ENCODE peak calls at places on chromosomes 6 and 20, in seven cellular contexts. One of them, this sample, is unnamed.

GRCh38 chr20:6924681-6925080 is 157.2 kb downstream of the BMP2 start:
- DNase-seq in left ventricle myocardium superior: no peak
- DNase-seq in esophagus squamous epithelium: no peak
- DNase-seq in NCI-H2029 treated with DMSO at 0.1 percent for 48 hours: no peak
- DNase-seq in NCI-H69: no peak
- DNase-seq in HEK293T: no peak
- DNase-seq in T-cell: no peak
- DNase-seq in this sample: no peak

GRCh38 chr6:52900536-52900935 is 9.0 kb downstream of the GSTA3 start:
- DNase-seq in HEK293T: no peak
- DNase-seq in left ventricle myocardium superior: no peak
- DNase-seq in esophagus squamous epithelium: no peak
- DNase-seq in T-cell: no peak
- DNase-seq in NCI-H2029 treated with DMSO at 0.1 percent for 48 hours: no peak
- DNase-seq in NCI-H69: no peak
- DNase-seq in this sample: no peak

GRCh38 chr6:168092541-168092940 is 13.5 kb upstream of the FRMD1 start:
- DNase-seq in T-cell: no peak
- DNase-seq in left ventricle myocardium superior: no peak
- DNase-seq in NCI-H2029 treated with DMSO at 0.1 percent for 48 hours: no peak
- DNase-seq in NCI-H69: no peak
- DNase-seq in HEK293T: no peak
- DNase-seq in esophagus squamous epithelium: no peak
- DNase-seq in this sample: peak; percentile 20

GRCh38 chr20:40802886-40803285 is 113.8 kb upstream of the MAFB start:
- DNase-seq in left ventricle myocardium superior: no peak
- DNase-seq in NCI-H2029 treated with DMSO at 0.1 percent for 48 hours: no peak
- DNase-seq in HEK293T: no peak
- DNase-seq in T-cell: no peak
- DNase-seq in NCI-H69: no peak
- DNase-seq in esophagus squamous epithelium: no peak
- DNase-seq in this sample: no peak

GRCh38 chr6:38632490-38632889 is 7.2 kb downstream of the BTBD9 start:
- DNase-seq in esophagus squamous epithelium: no peak
- DNase-seq in NCI-H2029 treated with DMSO at 0.1 percent for 48 hours: no peak
- DNase-seq in HEK293T: no peak
- DNase-seq in left ventricle myocardium superior: no peak
- DNase-seq in T-cell: no peak
- DNase-seq in NCI-H69: no peak
- DNase-seq in this sample: no peak

GRCh38 chr6:75504902-75505233 is 11.3 kb upstream of the FILIP1 start:
- DNase-seq in T-cell: no peak
- DNase-seq in esophagus squamous epithelium: no peak
- DNase-seq in NCI-H2029 treated with DMSO at 0.1 percent for 48 hours: no peak
- DNase-seq in NCI-H69: peak; percentile 28
- DNase-seq in left ventricle myocardium superior: no peak
- DNase-seq in HEK293T: no peak
- DNase-seq in this sample: no peak

GRCh38 chr6:28587011-28587745 is 61.5 kb downstream of the GPX5 start:
- DNase-seq in T-cell: peak; percentile 59
- DNase-seq in NCI-H69: peak; percentile 89
- DNase-seq in NCI-H2029 treated with DMSO at 0.1 percent for 48 hours: peak; percentile 38
- DNase-seq in left ventricle myocardium superior: peak; percentile 66
- DNase-seq in HEK293T: peak; percentile 72
- DNase-seq in esophagus squamous epithelium: no peak
- DNase-seq in this sample: peak; percentile 81

GRCh38 chr20:35302421-35303335 is 10.5 kb upstream of the FAM83C start:
- DNase-seq in T-cell: no peak
- DNase-seq in HEK293T: no peak
- DNase-seq in NCI-H2029 treated with DMSO at 0.1 percent for 48 hours: no peak
- DNase-seq in NCI-H69: peak; percentile 93
- DNase-seq in esophagus squamous epithelium: no peak
- DNase-seq in left ventricle myocardium superior: no peak
- DNase-seq in this sample: no peak

GRCh38 chr6:70668499-70668812 is 773 bp downstream of the SMAP1 start:
- DNase-seq in HEK293T: peak; percentile 72
- DNase-seq in T-cell: peak; percentile 31
- DNase-seq in NCI-H2029 treated with DMSO at 0.1 percent for 48 hours: no peak
- DNase-seq in esophagus squamous epithelium: no peak
- DNase-seq in left ventricle myocardium superior: no peak
- DNase-seq in NCI-H69: peak; percentile 76
- DNase-seq in this sample: no peak

GRCh38 chr6:74991573-74992332 is 214.1 kb downstream of the COL12A1 start:
- DNase-seq in HEK293T: no peak
- DNase-seq in T-cell: no peak
- DNase-seq in esophagus squamous epithelium: no peak
- DNase-seq in NCI-H2029 treated with DMSO at 0.1 percent for 48 hours: no peak
- DNase-seq in left ventricle myocardium superior: no peak
- DNase-seq in NCI-H69: no peak
- DNase-seq in this sample: no peak

GRCh38 chr20:51220293-51220706 is 197.4 kb upstream of the KCNG1 start:
- DNase-seq in T-cell: peak; percentile 27
- DNase-seq in left ventricle myocardium superior: peak; percentile 46
- DNase-seq in NCI-H2029 treated with DMSO at 0.1 percent for 48 hours: no peak
- DNase-seq in esophagus squamous epithelium: no peak
- DNase-seq in HEK293T: peak; percentile 81
- DNase-seq in NCI-H69: no peak
- DNase-seq in this sample: peak; percentile 61

GRCh38 chr6:9484091-9484490 is 930.8 kb downstream of the TFAP2A start:
- DNase-seq in esophagus squamous epithelium: no peak
- DNase-seq in NCI-H2029 treated with DMSO at 0.1 percent for 48 hours: no peak
- DNase-seq in HEK293T: no peak
- DNase-seq in T-cell: no peak
- DNase-seq in NCI-H69: no peak
- DNase-seq in left ventricle myocardium superior: no peak
- DNase-seq in this sample: no peak

GRCh38 chr20:2751868-2752630 is 48.4 kb downstream of the CPXM1 start:
- DNase-seq in HEK293T: no peak
- DNase-seq in NCI-H69: peak; percentile 76
- DNase-seq in esophagus squamous epithelium: no peak
- DNase-seq in left ventricle myocardium superior: peak; percentile 58
- DNase-seq in NCI-H2029 treated with DMSO at 0.1 percent for 48 hours: no peak
- DNase-seq in T-cell: peak; percentile 43
- DNase-seq in this sample: peak; percentile 55

GRCh38 chr6:149642829-149643580 is 5.5 kb downstream of the KATNA1 start:
- DNase-seq in HEK293T: no peak
- DNase-seq in NCI-H2029 treated with DMSO at 0.1 percent for 48 hours: no peak
- DNase-seq in left ventricle myocardium superior: no peak
- DNase-seq in NCI-H69: no peak
- DNase-seq in esophagus squamous epithelium: no peak
- DNase-seq in T-cell: no peak
- DNase-seq in this sample: no peak

GRCh38 chr6:129882510-129883023 is 21.5 kb upstream of the TMEM244 start:
- DNase-seq in T-cell: no peak
- DNase-seq in NCI-H2029 treated with DMSO at 0.1 percent for 48 hours: no peak
- DNase-seq in HEK293T: no peak
- DNase-seq in esophagus squamous epithelium: no peak
- DNase-seq in NCI-H69: no peak
- DNase-seq in left ventricle myocardium superior: no peak
- DNase-seq in this sample: no peak

GRCh38 chr6:43809417-43810305 is 39.6 kb downstream of the VEGFA start:
- DNase-seq in NCI-H69: peak; percentile 91
- DNase-seq in esophagus squamous epithelium: no peak
- DNase-seq in HEK293T: no peak
- DNase-seq in T-cell: no peak
- DNase-seq in left ventricle myocardium superior: no peak
- DNase-seq in NCI-H2029 treated with DMSO at 0.1 percent for 48 hours: peak; percentile 47
- DNase-seq in this sample: no peak

GRCh38 chr6:1516742-1517520 is 92.8 kb upstream of the FOXC1 start:
- DNase-seq in esophagus squamous epithelium: no peak
- DNase-seq in NCI-H69: peak; percentile 3
- DNase-seq in left ventricle myocardium superior: no peak
- DNase-seq in NCI-H2029 treated with DMSO at 0.1 percent for 48 hours: no peak
- DNase-seq in HEK293T: no peak
- DNase-seq in T-cell: no peak
- DNase-seq in this sample: no peak

GRCh38 chr6:90730191-90730673 is 143.4 kb upstream of the MAP3K7 start:
- DNase-seq in HEK293T: no peak
- DNase-seq in NCI-H69: no peak
- DNase-seq in esophagus squamous epithelium: no peak
- DNase-seq in left ventricle myocardium superior: no peak
- DNase-seq in NCI-H2029 treated with DMSO at 0.1 percent for 48 hours: no peak
- DNase-seq in T-cell: no peak
- DNase-seq in this sample: no peak

GRCh38 chr6:31065556-31065955 is 46.8 kb downstream of the C6orf15 start:
- DNase-seq in HEK293T: no peak
- DNase-seq in NCI-H69: no peak
- DNase-seq in left ventricle myocardium superior: no peak
- DNase-seq in esophagus squamous epithelium: no peak
- DNase-seq in NCI-H2029 treated with DMSO at 0.1 percent for 48 hours: no peak
- DNase-seq in T-cell: no peak
- DNase-seq in this sample: no peak

GRCh38 chr6:128280960-128281359 is 239.4 kb downstream of the PTPRK start:
- DNase-seq in T-cell: no peak
- DNase-seq in NCI-H69: peak; percentile 34
- DNase-seq in NCI-H2029 treated with DMSO at 0.1 percent for 48 hours: no peak
- DNase-seq in left ventricle myocardium superior: no peak
- DNase-seq in esophagus squamous epithelium: no peak
- DNase-seq in HEK293T: no peak
- DNase-seq in this sample: no peak

GRCh38 chr6:44327096-44327495 is 13.9 kb upstream of the AARS2 start:
- DNase-seq in esophagus squamous epithelium: no peak
- DNase-seq in NCI-H69: no peak
- DNase-seq in HEK293T: no peak
- DNase-seq in left ventricle myocardium superior: no peak
- DNase-seq in NCI-H2029 treated with DMSO at 0.1 percent for 48 hours: no peak
- DNase-seq in T-cell: no peak
- DNase-seq in this sample: no peak

GRCh38 chr20:44039147-44039546 is 124.5 kb downstream of the TOX2 start:
- DNase-seq in HEK293T: no peak
- DNase-seq in NCI-H69: no peak
- DNase-seq in NCI-H2029 treated with DMSO at 0.1 percent for 48 hours: no peak
- DNase-seq in esophagus squamous epithelium: no peak
- DNase-seq in T-cell: no peak
- DNase-seq in left ventricle myocardium superior: no peak
- DNase-seq in this sample: no peak

GRCh38 chr20:20743511-20744169 is 31.2 kb upstream of the RALGAPA2 start:
- DNase-seq in NCI-H2029 treated with DMSO at 0.1 percent for 48 hours: peak; percentile 97
- DNase-seq in left ventricle myocardium superior: peak; percentile 84
- DNase-seq in HEK293T: no peak
- DNase-seq in esophagus squamous epithelium: no peak
- DNase-seq in T-cell: no peak
- DNase-seq in NCI-H69: peak; percentile 38
- DNase-seq in this sample: peak; percentile 69

GRCh38 chr20:21514553-21515251 is 838 bp upstream of the NKX2-2 start:
- DNase-seq in NCI-H2029 treated with DMSO at 0.1 percent for 48 hours: peak; percentile 91
- DNase-seq in HEK293T: peak; percentile 42
- DNase-seq in T-cell: no peak
- DNase-seq in esophagus squamous epithelium: no peak
- DNase-seq in left ventricle myocardium superior: no peak
- DNase-seq in NCI-H69: peak; percentile 46
- DNase-seq in this sample: peak; percentile 33

GRCh38 chr6:41577865-41578713 is 31.9 kb downstream of the FOXP4 start:
- DNase-seq in left ventricle myocardium superior: no peak
- DNase-seq in T-cell: no peak
- DNase-seq in NCI-H2029 treated with DMSO at 0.1 percent for 48 hours: peak; percentile 84
- DNase-seq in HEK293T: peak; percentile 33
- DNase-seq in NCI-H69: peak; percentile 98
- DNase-seq in esophagus squamous epithelium: no peak
- DNase-seq in this sample: no peak

GRCh38 chr6:39923394-39923793 is 10.9 kb downstream of the MOCS1 start:
- DNase-seq in left ventricle myocardium superior: peak; percentile 85
- DNase-seq in esophagus squamous epithelium: no peak
- DNase-seq in NCI-H2029 treated with DMSO at 0.1 percent for 48 hours: peak; percentile 84
- DNase-seq in NCI-H69: no peak
- DNase-seq in HEK293T: no peak
- DNase-seq in T-cell: no peak
- DNase-seq in this sample: peak; percentile 82

GRCh38 chr20:17570347-17571152 is 675 bp downstream of the DSTN start:
- DNase-seq in NCI-H2029 treated with DMSO at 0.1 percent for 48 hours: peak; percentile 39
- DNase-seq in esophagus squamous epithelium: no peak
- DNase-seq in NCI-H69: peak; percentile 84
- DNase-seq in T-cell: no peak
- DNase-seq in left ventricle myocardium superior: peak; percentile 71
- DNase-seq in HEK293T: peak; percentile 41
- DNase-seq in this sample: peak; percentile 62

GRCh38 chr6:108944058-108944457 is 95.8 kb downstream of the ARMC2 start:
- DNase-seq in esophagus squamous epithelium: no peak
- DNase-seq in left ventricle myocardium superior: no peak
- DNase-seq in NCI-H69: peak; percentile 49
- DNase-seq in HEK293T: no peak
- DNase-seq in T-cell: no peak
- DNase-seq in NCI-H2029 treated with DMSO at 0.1 percent for 48 hours: no peak
- DNase-seq in this sample: no peak

GRCh38 chr6:158571826-158572652 is 12.1 kb downstream of the TMEM181 start:
- DNase-seq in NCI-H69: no peak
- DNase-seq in T-cell: no peak
- DNase-seq in NCI-H2029 treated with DMSO at 0.1 percent for 48 hours: no peak
- DNase-seq in esophagus squamous epithelium: no peak
- DNase-seq in left ventricle myocardium superior: no peak
- DNase-seq in HEK293T: no peak
- DNase-seq in this sample: peak; percentile 80

GRCh38 chr6:23654745-23655144 is 471.3 kb upstream of the NRSN1 start:
- DNase-seq in T-cell: no peak
- DNase-seq in NCI-H69: peak; percentile 38
- DNase-seq in NCI-H2029 treated with DMSO at 0.1 percent for 48 hours: no peak
- DNase-seq in HEK293T: no peak
- DNase-seq in left ventricle myocardium superior: no peak
- DNase-seq in esophagus squamous epithelium: no peak
- DNase-seq in this sample: no peak

GRCh38 chr20:2847802-2848201 is 7.3 kb downstream of the VPS16 start:
- DNase-seq in left ventricle myocardium superior: no peak
- DNase-seq in T-cell: no peak
- DNase-seq in NCI-H2029 treated with DMSO at 0.1 percent for 48 hours: no peak
- DNase-seq in HEK293T: no peak
- DNase-seq in NCI-H69: no peak
- DNase-seq in esophagus squamous epithelium: no peak
- DNase-seq in this sample: no peak

GRCh38 chr6:113680351-113680750 is 176.8 kb upstream of the MARCKS start:
- DNase-seq in NCI-H2029 treated with DMSO at 0.1 percent for 48 hours: no peak
- DNase-seq in T-cell: no peak
- DNase-seq in NCI-H69: no peak
- DNase-seq in esophagus squamous epithelium: no peak
- DNase-seq in left ventricle myocardium superior: no peak
- DNase-seq in HEK293T: no peak
- DNase-seq in this sample: no peak

GRCh38 chr6:218153-219018 is 73.9 kb upstream of the DUSP22 start:
- DNase-seq in esophagus squamous epithelium: no peak
- DNase-seq in NCI-H2029 treated with DMSO at 0.1 percent for 48 hours: no peak
- DNase-seq in HEK293T: no peak
- DNase-seq in T-cell: no peak
- DNase-seq in NCI-H69: no peak
- DNase-seq in left ventricle myocardium superior: no peak
- DNase-seq in this sample: no peak

GRCh38 chr20:63129991-63130653 is 85.8 kb downstream of the YTHDF1 start:
- DNase-seq in HEK293T: no peak
- DNase-seq in esophagus squamous epithelium: no peak
- DNase-seq in left ventricle myocardium superior: no peak
- DNase-seq in NCI-H69: peak; percentile 30
- DNase-seq in NCI-H2029 treated with DMSO at 0.1 percent for 48 hours: no peak
- DNase-seq in T-cell: no peak
- DNase-seq in this sample: peak; percentile 36

GRCh38 chr20:655730-656624 is 3.0 kb upstream of the SRXN1 start:
- DNase-seq in left ventricle myocardium superior: no peak
- DNase-seq in HEK293T: no peak
- DNase-seq in esophagus squamous epithelium: no peak
- DNase-seq in NCI-H2029 treated with DMSO at 0.1 percent for 48 hours: no peak
- DNase-seq in T-cell: no peak
- DNase-seq in NCI-H69: no peak
- DNase-seq in this sample: no peak

GRCh38 chr6:115932481-115932880 is 128.2 kb downstream of the FRK start:
- DNase-seq in HEK293T: no peak
- DNase-seq in T-cell: no peak
- DNase-seq in NCI-H2029 treated with DMSO at 0.1 percent for 48 hours: no peak
- DNase-seq in left ventricle myocardium superior: no peak
- DNase-seq in esophagus squamous epithelium: no peak
- DNase-seq in NCI-H69: peak; percentile 93
- DNase-seq in this sample: no peak

GRCh38 chr6:47034919-47035318 is 7.2 kb downstream of the ADGRF1 start:
- DNase-seq in left ventricle myocardium superior: no peak
- DNase-seq in T-cell: no peak
- DNase-seq in NCI-H2029 treated with DMSO at 0.1 percent for 48 hours: peak; percentile 93
- DNase-seq in HEK293T: peak; percentile 75
- DNase-seq in esophagus squamous epithelium: no peak
- DNase-seq in NCI-H69: peak; percentile 99
- DNase-seq in this sample: no peak

GRCh38 chr6:154039231-154039842 is at the start of gene OPRM1:
- DNase-seq in left ventricle myocardium superior: peak; percentile 44
- DNase-seq in T-cell: peak; percentile 5
- DNase-seq in HEK293T: peak; percentile 73
- DNase-seq in NCI-H69: no peak
- DNase-seq in NCI-H2029 treated with DMSO at 0.1 percent for 48 hours: no peak
- DNase-seq in esophagus squamous epithelium: no peak
- DNase-seq in this sample: peak; percentile 46